ENCODE peak calls at places on chromosomes 3 and 15, in four cellular contexts. O, N, S and D are unnamed samples.
A peak's percentile ranks its signal among the peaks of the same experiment; 100 is the strongest.

GRCh38 chr3:120161902-120162301 is 67.7 kb upstream of the GSK3B start:
- DNase-seq in S (no peak), N (no peak), O (no peak), D (no peak)

GRCh38 chr3:21435871-21436270 is 315.1 kb downstream of the ZNF385D start:
- DNase-seq in O (no peak), S (peak; percentile 98), N (no peak), D (no peak)

GRCh38 chr3:50971487-50971924 is 296.8 kb downstream of the DOCK3 start:
- DNase-seq in N (no peak), O (peak; percentile 85), S (peak; percentile 63), D (peak; percentile 28)

GRCh38 chr3:15387171-15387581 is 40.2 kb downstream of the METTL6 start:
- DNase-seq in S (peak; percentile 38), N (no peak), O (no peak), D (no peak)

GRCh38 chr3:56926513-56927282 is 124.9 kb upstream of the ARHGEF3 start:
- DNase-seq in N (peak; percentile 46), S (peak; percentile 89), O (no peak), D (no peak)

GRCh38 chr3:84724877-84725276 is 233.9 kb upstream of the CADM2 start:
- DNase-seq in O (no peak), S (peak; percentile 43), N (no peak), D (no peak)

GRCh38 chr15:94119923-94120775 is 111.2 kb upstream of the MCTP2 start:
- DNase-seq in N (peak; percentile 82), S (peak; percentile 94), O (peak; percentile 73), D (peak; percentile 32)

GRCh38 chr3:151305778-151306157 is 10.9 kb downstream of the GPR87 start:
- DNase-seq in N (no peak), O (no peak), S (peak; percentile 69), D (no peak)

GRCh38 chr15:85543741-85544155 is 163.3 kb downstream of the AKAP13 start:
- DNase-seq in S (no peak), O (peak; percentile 12), N (peak; percentile 41), D (no peak)

GRCh38 chr3:191455257-191455952 is 5.6 kb upstream of the PYDC2 start:
- DNase-seq in S (no peak), O (no peak), N (no peak), D (no peak)

GRCh38 chr3:112425858-112426750 is 73.2 kb downstream of the BTLA start:
- DNase-seq in O (no peak), N (no peak), S (no peak), D (no peak)

GRCh38 chr3:196198081-196198675 is 13.0 kb downstream of the ZDHHC19 start:
- DNase-seq in S (no peak), O (no peak), N (no peak), D (no peak)

GRCh38 chr15:45157056-45157455 is 27.3 kb downstream of the DUOX1 start:
- DNase-seq in S (peak; percentile 96), N (no peak), O (no peak), D (no peak)

GRCh38 chr3:22269827-22270226 is 518.8 kb upstream of the ZNF385D start:
- DNase-seq in S (peak; percentile 53), N (no peak), O (no peak), D (no peak)

GRCh38 chr15:100769975-100770340 is 109.7 kb upstream of the ALDH1A3 start:
- DNase-seq in O (no peak), N (no peak), S (no peak), D (no peak)

GRCh38 chr3:112327371-112327951 is 5.5 kb upstream of the CD200 start:
- DNase-seq in O (peak; percentile 74), N (peak; percentile 51), S (peak; percentile 75), D (no peak)

GRCh38 chr15:53446376-53446775 is 313.1 kb downstream of the WDR72 start:
- DNase-seq in N (no peak), O (no peak), S (no peak), D (no peak)

GRCh38 chr15:25238126-25238525 is 200.7 kb downstream of the UBE3A start:
- DNase-seq in N (no peak), O (no peak), S (no peak), D (no peak)
- H3K9me3 ChIP-seq in N (no peaks in the 10 kb centered on the region), O (peaks cover 68% of the 10 kb centered on the region), S (no peaks in the 10 kb centered on the region), D (no peaks in the 10 kb centered on the region)

GRCh38 chr3:127491323-127491722 is 99.2 kb downstream of the TPRA1 start:
- DNase-seq in O (no peak), N (no peak), S (peak; percentile 15), D (no peak)
- H3K9me3 ChIP-seq in O (no peaks in the 10 kb centered on the region), N (no peaks in the 10 kb centered on the region), S (no peaks in the 10 kb centered on the region), D (no peaks in the 10 kb centered on the region)

GRCh38 chr15:42087926-42088800 is 6.2 kb downstream of the PLA2G4D start:
- DNase-seq in N (no peak), S (no peak), O (no peak), D (no peak)
- H3K9me3 ChIP-seq in N (no peaks in the 10 kb centered on the region), S (no peaks in the 10 kb centered on the region), O (no peaks in the 10 kb centered on the region), D (no peaks in the 10 kb centered on the region)

GRCh38 chr15:26518885-26519284 is 254.0 kb downstream of the GABRB3 start:
- DNase-seq in N (no peak), S (no peak), O (no peak), D (no peak)
- H3K9me3 ChIP-seq in N (no peaks in the 10 kb centered on the region), S (no peaks in the 10 kb centered on the region), O (peaks cover 20% of the 10 kb centered on the region), D (peaks cover 2% of the 10 kb centered on the region)